ENCODE peak calls at places on chromosomes 5 and 9, in six cellular contexts. B is Ammon's horn, K is RPMI8226, A is left lobe of liver, Z is activated B cell treated with CpG ODN at 0.5 μM for 24 hours, T is T-helper 1 cell. X is an unnamed sample.

GRCh38 chr5:132504746-132505145 is 14.2 kb upstream of the IRF1 start:
- DNase-seq in Z (no peak), A (no peak), T (no peak), B (no peak), K (no peak), X (peak)

GRCh38 chr5:128358826-128359225 is 179.2 kb downstream of the FBN2 start:
- DNase-seq in Z (no peak), B (no peak), A (no peak), T (no peak), K (no peak), X (no peak)

GRCh38 chr9:76962732-76963131 is 56.7 kb upstream of the FOXB2 start:
- DNase-seq in K (no peak), A (no peak), Z (no peak), B (no peak), T (no peak), X (no peak)

GRCh38 chr9:77403244-77403643 is 225.9 kb downstream of the VPS13A start:
- DNase-seq in K (no peak), T (no peak), A (no peak), B (no peak), Z (no peak), X (no peak)

GRCh38 chr9:20353529-20353928 is 268.8 kb downstream of the MLLT3 start:
- DNase-seq in B (no peak), T (no peak), K (no peak), Z (no peak), A (no peak), X (no peak)

GRCh38 chr5:15966651-15967050 is 212.9 kb downstream of the MARCHF11 start:
- DNase-seq in B (no peak), A (no peak), K (no peak), Z (no peak), T (no peak), X (no peak)

GRCh38 chr9:135397142-135397541 is 82.4 kb upstream of the PPP1R26 start:
- DNase-seq in T (no peak), K (no peak), A (no peak), B (no peak), Z (no peak), X (no peak)

GRCh38 chr9:114154597-114155102 is 687 bp upstream of the COL27A1 start:
- DNase-seq in B (no peak), T (no peak), K (no peak), Z (no peak), A (no peak), X (no peak)

GRCh38 chr9:95043826-95044225 is 273.7 kb downstream of the FANCC start:
- DNase-seq in Z (no peak), A (no peak), T (no peak), K (no peak), B (no peak), X (peak)

GRCh38 chr5:83922699-83923098 is 202.0 kb upstream of the HAPLN1 start:
- DNase-seq in T (no peak), A (no peak), Z (no peak), K (peak), B (peak), X (no peak)

GRCh38 chr5:112669328-112669963 is 68.2 kb upstream of the APC start:
- DNase-seq in T (no peak), K (no peak), Z (no peak), B (peak), A (no peak), X (no peak)

GRCh38 chr5:3131161-3131560 is 379.7 kb upstream of the IRX2 start:
- DNase-seq in T (no peak), A (no peak), B (no peak), K (peak), Z (no peak), X (no peak)

GRCh38 chr9:19976226-19976625 is 187.4 kb upstream of the SLC24A2 start:
- DNase-seq in T (no peak), A (no peak), K (no peak), Z (no peak), B (no peak), X (no peak)

GRCh38 chr9:95217936-95218335 is 99.6 kb downstream of the FANCC start:
- DNase-seq in T (no peak), B (no peak), K (no peak), Z (no peak), A (no peak), X (no peak)

GRCh38 chr9:131545786-131546335 is 538 bp downstream of the PRRT1B start:
- DNase-seq in Z (no peak), T (no peak), B (no peak), A (no peak), K (no peak), X (no peak)

GRCh38 chr9:38171926-38172325 is 102.9 kb upstream of the SHB start:
- DNase-seq in Z (no peak), A (no peak), B (no peak), K (no peak), T (no peak), X (no peak)

GRCh38 chr5:179176166-179176565 is 116.0 kb downstream of the ZNF354C start:
- DNase-seq in Z (no peak), B (no peak), A (no peak), T (no peak), K (no peak), X (no peak)

GRCh38 chr5:154768207-154768606 is 13.0 kb downstream of the LARP1 start:
- DNase-seq in A (no peak), K (no peak), T (no peak), B (no peak), Z (no peak), X (no peak)

GRCh38 chr5:83726912-83727311 is 6.3 kb upstream of the HAPLN1 start:
- DNase-seq in A (no peak), T (no peak), K (no peak), B (no peak), Z (no peak), X (no peak)

GRCh38 chr9:104808030-104808614 is 44.2 kb downstream of the NIPSNAP3B start:
- DNase-seq in A (no peak), K (no peak), T (no peak), B (peak), Z (no peak), X (no peak)

GRCh38 chr5:169628891-169629290 is 8.2 kb upstream of the DOCK2 start:
- DNase-seq in K (no peak), A (no peak), B (no peak), Z (no peak), T (no peak), X (no peak)

GRCh38 chr5:124662261-124662781 is 84.1 kb downstream of the ZNF608 start:
- DNase-seq in A (no peak), Z (no peak), B (no peak), T (no peak), K (no peak), X (peak)

GRCh38 chr5:135878156-135878620 is 17.5 kb downstream of the IL9 start:
- DNase-seq in K (no peak), T (no peak), Z (no peak), B (peak), A (no peak), X (no peak)

GRCh38 chr5:105836263-105836662 is 1834.5 kb downstream of the EFNA5 start:
- DNase-seq in A (no peak), K (no peak), B (peak), Z (no peak), T (no peak), X (no peak)

GRCh38 chr9:16335788-16336580 is 534.5 kb downstream of the BNC2 start:
- DNase-seq in B (no peak), K (peak), Z (no peak), A (no peak), T (no peak), X (no peak)

GRCh38 chr5:96896806-96897205 is 20.5 kb downstream of the ERAP2 start:
- DNase-seq in Z (peak), K (peak), T (no peak), A (no peak), B (no peak), X (no peak)

GRCh38 chr5:69360442-69360841 is 8.9 kb downstream of the AK6 start:
- DNase-seq in A (no peak), T (no peak), B (no peak), K (no peak), Z (no peak), X (no peak)